ENCODE peak calls at places on chromosomes 4 and X, in four cellular contexts. R, M, F and S are unnamed samples. For H3K4me1, the result is how much of the 10 kb centered on the place peaks cover.

GRCh38 chr4:79865253-79865652 is 207.8 kb downstream of the ANTXR2 start:
- DNase-seq in M (no peak), R (no peak), F (no peak), S (no peak)

GRCh38 chr4:16289872-16290554 is 63.7 kb upstream of the TAPT1 start:
- DNase-seq in R (no peak), M (peak), F (peak), S (peak)

GRCh38 chrX:21943460-21944135 is 3.1 kb downstream of the SMS start:
- DNase-seq in M (no peak), R (no peak), F (no peak), S (peak)

GRCh38 chrX:42021058-42021457 is 97.7 kb upstream of the CASK start:
- DNase-seq in M (no peak), F (no peak), R (no peak), S (no peak)

GRCh38 chrX:37926700-37927099 is 79.3 kb upstream of the DYNLT3 start:
- DNase-seq in R (no peak), M (peak), F (peak), S (peak)

GRCh38 chrX:9789555-9789954 is 3.3 kb downstream of the SHROOM2 start:
- DNase-seq in F (no peak), R (peak), M (no peak), S (no peak)

GRCh38 chr4:98638661-98639060 is 19.8 kb downstream of the TSPAN5 start:
- DNase-seq in R (no peak), F (no peak), M (no peak), S (no peak)

GRCh38 chr4:15400911-15401671 is 26.7 kb upstream of the C1QTNF7 start:
- DNase-seq in R (no peak), F (no peak), M (no peak), S (peak)

GRCh38 chr4:97073194-97073593 is 1070.1 kb downstream of the STPG2 start:
- DNase-seq in F (no peak), M (no peak), R (no peak), S (no peak)

GRCh38 chrX:15464704-15465103 is 28.4 kb downstream of the PIR start:
- DNase-seq in F (no peak), M (no peak), R (no peak), S (no peak)

GRCh38 chr4:99408346-99408745 is 26.8 kb downstream of the ADH7 start:
- DNase-seq in M (no peak), R (no peak), F (no peak), S (no peak)

GRCh38 chr4:140242357-140243284 is 88.6 kb upstream of the MAML3 start:
- DNase-seq in R (no peak), F (no peak), M (no peak), S (no peak)

GRCh38 chrX:53235566-53235965 is 10.6 kb upstream of the KDM5C start:
- DNase-seq in M (no peak), F (no peak), R (no peak), S (no peak)

DNA sequence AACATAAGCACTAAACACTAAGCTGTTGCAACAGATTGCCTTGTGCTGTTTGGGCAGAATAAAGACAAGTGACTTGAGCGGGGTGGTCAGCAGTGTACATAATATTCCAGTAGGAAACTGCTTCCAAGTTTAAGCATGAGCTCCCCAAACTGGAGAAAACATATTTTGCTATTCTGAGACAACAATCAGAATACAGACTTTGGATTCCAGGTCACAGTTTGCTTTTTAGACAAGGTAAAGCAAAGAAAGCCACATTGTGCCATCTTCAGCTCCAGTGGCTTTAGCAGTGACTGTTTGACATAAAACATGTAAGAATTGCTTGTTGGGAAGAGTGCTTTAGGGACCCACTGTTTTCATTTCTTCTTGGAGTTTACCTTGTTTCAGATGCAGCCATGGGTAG is 136.0 kb downstream of the FNIP2 start:
- DNase-seq in R (no peak), M (no peak), F (no peak), S (no peak)
- H3K4me1 ChIP-seq in R (under half), M (under half), F (half or more), S (under half)

GRCh38 chrX:49656554-49656953 is 39.2 kb downstream of the PAGE1 start:
- DNase-seq in M (no peak), F (no peak), R (no peak), S (no peak)
- TF ChIP-seq JUN in M (no peak), F (no peak), R (no peak), S (no peak)

DNA sequence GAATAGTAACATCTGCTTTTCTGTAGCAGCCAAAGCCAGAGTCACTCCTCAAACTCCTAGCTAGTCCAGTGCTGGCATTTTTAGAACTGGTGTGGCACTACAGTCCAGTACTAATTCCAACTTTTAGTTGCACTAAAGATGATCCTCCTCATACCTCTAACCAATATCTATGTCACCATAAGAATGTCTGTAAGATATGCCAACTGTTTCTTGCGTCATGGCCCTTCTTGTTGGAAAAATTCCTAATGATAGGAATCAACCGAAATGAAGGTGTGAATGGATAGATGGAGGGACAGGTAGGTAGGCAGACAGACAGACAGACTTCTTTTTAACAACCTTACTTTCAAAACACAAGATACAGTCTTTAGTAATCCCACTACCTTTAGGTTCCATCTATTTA is 74.6 kb upstream of the PRSS48 start:
- DNase-seq in F (no peak), M (no peak), R (no peak), S (no peak)
- H3K4me1 ChIP-seq in F (half or more), M (under half), R (under half), S (under half)

GRCh38 chr4:178976861-178977260 is 1534.6 kb upstream of the AGA start:
- DNase-seq in F (no peak), M (no peak), R (no peak), S (no peak)
- TF ChIP-seq JUN in F (no peak), M (no peak), R (no peak), S (no peak)

DNA sequence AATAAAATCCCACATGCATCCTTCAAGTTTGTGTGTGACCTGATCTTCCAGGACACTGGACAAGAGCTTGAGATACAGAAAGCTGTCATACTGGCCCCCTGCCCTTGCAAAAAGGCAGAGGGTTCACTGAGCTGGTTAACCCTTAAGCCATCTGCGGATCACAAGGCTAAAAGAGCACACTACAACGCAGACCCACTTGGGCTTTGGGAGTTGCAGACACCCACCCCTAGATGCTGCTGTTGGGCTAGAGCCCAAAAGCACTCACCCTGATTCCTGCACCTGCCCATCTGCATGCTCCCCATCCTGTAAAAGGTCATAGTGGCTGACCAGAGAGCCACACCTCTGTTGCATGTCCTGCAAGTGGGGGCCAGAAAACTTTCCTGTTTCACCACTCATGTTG is 51.1 kb downstream of the TXK start:
- DNase-seq in R (no peak), F (no peak), M (no peak), S (no peak)
- H3K4me1 ChIP-seq in R (under half), F (under half), M (under half), S (under half)